ENCODE peak calls at places on chromosomes 1 and 21, in five cellular contexts. C, S, N, K and A are unnamed samples.

GRCh38 chr1:193471981-193472380 is 285.6 kb upstream of the B3GALT2 start:
- DNase-seq in N (no peak), C (no peak), S (no peak), K (no peak), A (no peak)

GRCh38 chr1:209590405-209590804 is 6.9 kb downstream of the CAMK1G start:
- DNase-seq in N (peak; percentile 66), S (no peak), C (peak; percentile 42), K (peak; percentile 52), A (peak; percentile 32)

GRCh38 chr21:15415541-15416261 is 314.1 kb upstream of the USP25 start:
- DNase-seq in S (no peak), C (no peak), N (no peak), K (no peak), A (no peak)

GRCh38 chr1:5389101-5389885 is 602.9 kb downstream of the NPHP4 start:
- DNase-seq in N (no peak), C (no peak), S (no peak), K (no peak), A (no peak)

GRCh38 chr1:205590457-205590768 is 41.4 kb downstream of the ELK4 start:
- DNase-seq in C (no peak), K (no peak), S (no peak), N (no peak), A (no peak)

GRCh38 chr1:160726114-160726497 is 12.9 kb upstream of the SLAMF7 start:
- DNase-seq in C (peak; percentile 5), K (no peak), N (no peak), S (no peak), A (no peak)

GRCh38 chr1:180294711-180295110 is 64.6 kb downstream of the LHX4 start:
- DNase-seq in C (no peak), N (no peak), S (no peak), K (no peak), A (peak; percentile 11)

GRCh38 chr1:167955915-167956314 is 19.0 kb upstream of the MPC2 start:
- DNase-seq in K (no peak), S (no peak), N (no peak), C (no peak), A (no peak)

GRCh38 chr1:113109908-113110554 is 37.0 kb downstream of the LRIG2 start:
- DNase-seq in N (no peak), S (no peak), K (no peak), C (peak; percentile 95), A (peak; percentile 86)

GRCh38 chr21:37117204-37117603 is 44.1 kb downstream of the TTC3 start:
- DNase-seq in C (no peak), K (no peak), S (no peak), N (no peak), A (no peak)

DNA sequence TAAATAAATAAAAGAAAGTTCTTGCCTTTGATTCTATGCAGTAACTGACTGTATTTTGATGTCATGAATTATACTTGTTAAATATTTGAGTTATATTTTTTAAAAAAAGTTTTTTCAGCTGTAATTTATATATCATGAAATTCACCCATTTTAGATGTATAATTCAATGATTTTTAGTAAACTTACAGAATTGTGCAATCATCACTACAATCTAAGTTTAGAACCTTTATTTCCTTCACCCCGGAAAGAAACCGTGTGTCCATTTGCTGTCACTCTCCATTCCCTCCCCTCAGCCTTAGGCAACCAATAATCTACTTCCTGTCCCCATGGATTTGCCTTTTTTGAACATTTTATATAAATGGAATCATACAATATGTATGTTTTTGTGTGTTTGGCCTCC is 32.5 kb upstream of the DISC1 start:
- DNase-seq in C (no peak), N (no peak), S (no peak), K (no peak), A (no peak)
- H2BK12ac ChIP-seq in C (no peak overlapping the region), N (no peak overlapping the region), S (no peak overlapping the region), K (no peak overlapping the region), A (no peak overlapping the region)

GRCh38 chr1:36223373-36223995 is 759 bp upstream of the THRAP3 start:
- DNase-seq in N (no peak), S (no peak), C (peak; percentile 81), K (no peak), A (peak; percentile 40)

GRCh38 chr1:36222481-36223372 is 1.5 kb upstream of the THRAP3 start:
- DNase-seq in S (no peak), K (no peak), C (no peak), N (no peak), A (peak; percentile 39)

GRCh38 chr1:36224537-36225297 is 474 bp downstream of the THRAP3 start:
- DNase-seq in C (peak; percentile 97), K (peak; percentile 88), N (peak; percentile 79), S (peak; percentile 66), A (peak; percentile 91)

GRCh38 chr1:36225298-36225899 is 1.2 kb downstream of the THRAP3 start:
- DNase-seq in S (no peak), K (no peak), C (no peak), N (no peak), A (no peak)

GRCh38 chr1:36223996-36224536 is at the start of gene THRAP3:
- DNase-seq in N (peak; percentile 100), K (peak; percentile 98), S (peak; percentile 99), C (peak; percentile 100), A (peak; percentile 100)
- H2AK5ac ChIP-seq in N (no peak within 1 kb of the TSS), K (no peak within 1 kb of the TSS), S (peak within 1 kb of the TSS; percentile 78), C (no peak within 1 kb of the TSS), A (peak within 1 kb of the TSS; percentile 18)

GRCh38 chr1:109876617-109877319 is 33.9 kb upstream of the CSF1 start:
- DNase-seq in K (peak; percentile 71), S (no peak), N (peak; percentile 56), C (peak; percentile 79), A (no peak)

GRCh38 chr1:109877320-109877771 is 33.3 kb upstream of the CSF1 start:
- DNase-seq in S (peak; percentile 37), C (peak; percentile 98), N (peak; percentile 83), K (peak; percentile 70), A (peak; percentile 90)

GRCh38 chr1:109877776-109878175 is 32.9 kb upstream of the CSF1 start:
- DNase-seq in C (no peak), K (no peak), N (no peak), S (no peak), A (no peak)

GRCh38 chr1:109879881-109880525 is 30.6 kb upstream of the CSF1 start:
- DNase-seq in S (no peak), K (no peak), C (no peak), N (no peak), A (no peak)

GRCh38 chr1:109878531-109878930 is 32.1 kb upstream of the CSF1 start:
- DNase-seq in N (no peak), C (no peak), S (no peak), K (no peak), A (no peak)
- H4K91ac ChIP-seq in N (no peak overlapping the region), C (peak overlapping the region; percentile 24), S (no peak overlapping the region), K (no peak overlapping the region), A (peak overlapping the region; percentile 82)

GRCh38 chr1:69278923-69279322 is 288.8 kb upstream of the LRRC7 start:
- DNase-seq in S (no peak), N (no peak), C (no peak), K (no peak), A (no peak)
- H2BK12ac ChIP-seq in S (no peak overlapping the region), N (no peak overlapping the region), C (no peak overlapping the region), K (no peak overlapping the region), A (no peak overlapping the region)

GRCh38 chr21:28669331-28669730 is 323.3 kb downstream of the LTN1 start:
- DNase-seq in K (no peak), S (no peak), C (no peak), N (no peak), A (no peak)
- H2AK5ac ChIP-seq in K (no peak overlapping the region), S (no peak overlapping the region), C (no peak overlapping the region), N (no peak overlapping the region), A (no peak overlapping the region)